ENCODE peak calls at places on chromosomes 11 and 22, in nine cellular contexts. M, G, T, H, Q, P, J, R and L are unnamed samples.
A peak's percentile ranks its signal among the peaks of the same experiment; 100 is the strongest.

GRCh38 chr11:3101921-3102640 is 44.9 kb upstream of the CARS1 start:
- DNase-seq in J (no peak), T (no peak), H (no peak), P (peak; percentile 25), G (no peak), Q (no peak), R (peak; percentile 84), M (no peak), L (no peak)

GRCh38 chr22:35330258-35330861 is 30.7 kb downstream of the TOM1 start:
- DNase-seq in P (no peak), Q (no peak), G (no peak), M (no peak), J (no peak), T (peak; percentile 60), R (no peak), H (peak; percentile 80), L (no peak)

GRCh38 chr11:83078269-83078668 is 6.6 kb upstream of the RAB30 start:
- DNase-seq in M (no peak), G (no peak), J (no peak), Q (no peak), T (no peak), P (no peak), R (no peak), H (no peak), L (no peak)

GRCh38 chr22:24685804-24686203 is 82.8 kb downstream of the GGT1 start:
- DNase-seq in G (no peak), M (peak; percentile 71), P (peak; percentile 65), J (no peak), Q (no peak), T (no peak), R (no peak), H (no peak), L (no peak)

GRCh38 chr22:40326905-40327735 is 19.2 kb upstream of the ADSL start:
- DNase-seq in Q (no peak), G (no peak), P (no peak), H (no peak), R (no peak), T (peak; percentile 80), M (peak; percentile 63), J (no peak), L (no peak)

GRCh38 chr22:32985899-32986772 is 72.0 kb downstream of the SYN3 start:
- DNase-seq in G (peak; percentile 73), Q (peak; percentile 67), R (no peak), T (peak; percentile 77), H (peak; percentile 67), J (peak; percentile 36), P (peak; percentile 77), M (peak; percentile 94), L (peak; percentile 33)

GRCh38 chr22:36252754-36253522 is at the start of gene APOL1:
- DNase-seq in R (no peak), H (peak; percentile 71), Q (peak; percentile 57), T (peak; percentile 65), J (no peak), P (no peak), M (no peak), G (no peak), L (no peak)

GRCh38 chr11:83097671-83098070 is 26.0 kb upstream of the RAB30 start:
- DNase-seq in H (no peak), T (no peak), Q (no peak), J (no peak), P (no peak), M (no peak), G (no peak), R (no peak), L (no peak)

GRCh38 chr11:64892838-64893193 is 14.4 kb upstream of the EHD1 start:
- DNase-seq in J (no peak), M (no peak), H (no peak), Q (no peak), R (no peak), P (no peak), T (no peak), G (no peak), L (no peak)

GRCh38 chr11:17553249-17553546 is 6.1 kb downstream of the OTOG start:
- DNase-seq in M (no peak), T (no peak), P (no peak), J (no peak), Q (no peak), R (no peak), G (no peak), H (no peak), L (no peak)

GRCh38 chr22:49976439-49977175 is 16.0 kb downstream of the PIM3 start:
- DNase-seq in R (no peak), P (peak; percentile 28), M (no peak), Q (no peak), H (peak; percentile 8), G (peak; percentile 18), J (no peak), T (no peak), L (no peak)

GRCh38 chr11:68090706-68091105 is 30.5 kb downstream of the CHKA start:
- DNase-seq in T (peak; percentile 64), P (no peak), J (no peak), R (no peak), M (no peak), H (peak; percentile 43), Q (no peak), G (peak; percentile 58), L (no peak)

GRCh38 chr22:24176040-24176439 is 5.2 kb upstream of the SUSD2 start:
- DNase-seq in M (no peak), P (no peak), R (no peak), G (no peak), T (no peak), J (no peak), H (no peak), Q (no peak), L (no peak)

GRCh38 chr11:8083088-8083395 is 2.0 kb downstream of the TUB start:
- DNase-seq in J (no peak), T (no peak), M (no peak), P (no peak), H (no peak), G (no peak), R (no peak), Q (no peak), L (no peak)
- H3K4me1 ChIP-seq in J (peaks cover 14% of the 10 kb centered on the region), T (no peaks in the 10 kb centered on the region), M (peaks cover 51% of the 10 kb centered on the region), P (peaks cover 74% of the 10 kb centered on the region), H (peaks cover 2% of the 10 kb centered on the region), G (no peaks in the 10 kb centered on the region), R (peaks cover 58% of the 10 kb centered on the region), Q (no peaks in the 10 kb centered on the region), L (no peaks in the 10 kb centered on the region)

DNA sequence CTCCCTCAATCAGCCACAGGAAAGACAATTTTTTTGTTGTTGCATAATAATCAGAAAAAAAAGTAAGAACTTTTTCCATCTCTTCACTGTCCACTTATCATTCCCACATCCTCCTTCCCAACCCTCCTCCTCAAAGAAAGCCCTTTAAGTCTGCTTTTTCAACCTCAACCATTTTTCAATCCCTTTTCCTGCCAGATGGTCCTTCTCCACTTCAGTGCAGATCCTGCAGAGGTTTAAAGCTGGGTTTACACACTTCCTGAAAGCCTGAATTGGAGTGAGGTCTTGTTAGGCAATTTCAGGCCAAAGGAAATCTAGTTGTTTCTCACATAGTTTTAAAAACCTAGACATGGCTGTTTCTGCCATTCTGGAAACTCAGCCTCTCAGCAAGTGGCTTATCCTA is 78.3 kb downstream of the RPL27A start:
- DNase-seq in H (no peak), T (no peak), P (no peak), Q (no peak), J (no peak), G (no peak), M (no peak), R (no peak), L (no peak)
- TF ChIP-seq CTCF in H (no peak), T (no peak), P (no peak), Q (no peak), J (no peak), G (no peak), M (no peak), R (no peak), L (no peak)

GRCh38 chr11:120893431-120894206 is 130.3 kb upstream of the TBCEL start:
- DNase-seq in G (no peak), R (no peak), J (no peak), P (no peak), M (no peak), Q (no peak), T (no peak), H (no peak), L (no peak)
- TF ChIP-seq POLR2AphosphoS5 in G (no peak), R (no peak), J (no peak), P (no peak), M (no peak), Q (no peak), T (no peak), H (no peak), L (no peak)

DNA sequence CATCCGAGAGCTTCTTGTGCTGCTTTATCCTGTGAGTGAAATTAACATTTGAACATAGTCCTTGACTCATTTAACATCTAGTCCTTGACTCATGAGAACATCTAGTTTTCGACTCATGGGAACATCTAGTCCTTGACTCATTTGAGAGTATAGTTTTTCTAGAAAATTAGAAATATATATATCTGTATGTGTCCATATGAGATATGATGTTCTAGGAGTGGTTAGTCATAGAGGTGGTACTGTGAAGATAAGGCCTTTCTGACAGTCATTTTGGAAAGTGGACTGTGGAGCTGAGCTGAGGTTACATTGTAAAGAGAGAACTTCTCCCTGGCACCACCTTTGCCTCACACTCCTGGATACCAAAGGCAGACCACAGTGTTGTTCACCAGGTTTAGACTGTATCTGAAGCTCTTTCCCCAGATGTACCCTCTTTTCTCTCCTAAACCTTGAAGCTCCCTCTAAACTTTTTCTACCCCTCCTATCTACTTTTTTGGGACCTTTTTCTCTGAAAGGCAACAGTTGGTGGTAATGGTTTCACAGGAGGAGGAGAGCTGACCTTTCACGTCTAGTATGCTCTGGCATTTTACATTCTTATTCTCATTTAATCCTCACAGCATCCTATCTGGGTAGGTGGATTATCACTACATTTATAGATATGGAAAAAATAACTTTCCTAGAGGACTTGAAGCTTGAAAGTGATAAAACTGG is 67.2 kb downstream of the PPP2R1B start:
- DNase-seq in Q (peak; percentile 84), P (no peak), J (no peak), T (no peak), G (no peak), H (no peak), R (no peak), M (no peak), L (no peak)
- H3K4me1 ChIP-seq in Q (peaks cover 10% of the 10 kb centered on the region), P (no peaks in the 10 kb centered on the region), J (peaks cover 4% of the 10 kb centered on the region), T (no peaks in the 10 kb centered on the region), G (no peaks in the 10 kb centered on the region), H (no peaks in the 10 kb centered on the region), R (no peaks in the 10 kb centered on the region), M (peaks cover 4% of the 10 kb centered on the region), L (no peaks in the 10 kb centered on the region)

GRCh38 chr11:77468527-77468926 is 5.4 kb downstream of the PAK1 start:
- DNase-seq in Q (no peak), G (no peak), T (no peak), H (no peak), R (no peak), P (no peak), J (no peak), M (no peak), L (no peak)
- TF ChIP-seq CTCF in Q (no peak), G (no peak), T (no peak), H (no peak), R (no peak), P (peak; percentile 26), J (no peak), M (peak; percentile 33), L (no peak)